ENCODE peak calls at places on chromosomes 13 and 19, in five cellular contexts. C, J, F, I and B are unnamed samples.

GRCh38 chr19:16374436-16374835 is 49.8 kb downstream of the KLF2 start:
- DNase-seq in C (no peak), J (no peak), F (no peak), I (no peak), B (no peak)

GRCh38 chr13:109610517-109610916 is 175.9 kb downstream of the IRS2 start:
- DNase-seq in C (no peak), J (no peak), F (peak; percentile 24), I (no peak), B (peak; percentile 22)

GRCh38 chr19:18644144-18645034 is 7.6 kb downstream of the KLHL26 start:
- DNase-seq in C (no peak), J (no peak), F (no peak), I (no peak), B (no peak)

GRCh38 chr13:21583496-21583895 is 20.5 kb downstream of the MICU2 start:
- DNase-seq in C (no peak), J (no peak), F (peak; percentile 82), I (no peak), B (peak; percentile 67)

GRCh38 chr19:11296264-11296663 is 304 bp downstream of the TSPAN16 start:
- DNase-seq in C (no peak), J (no peak), F (no peak), I (no peak), B (peak; percentile 21)

GRCh38 chr19:9943744-9944143 is 7.4 kb upstream of the OLFM2 start:
- DNase-seq in C (no peak), J (no peak), F (no peak), I (no peak), B (no peak)

GRCh38 chr13:100306444-100306999 is 217.6 kb downstream of the PCCA start:
- DNase-seq in C (no peak), J (no peak), F (no peak), I (no peak), B (no peak)

GRCh38 chr13:41352935-41353801 is 42.1 kb downstream of the NAA16 start:
- DNase-seq in C (no peak), J (no peak), F (peak; percentile 60), I (peak; percentile 5), B (peak; percentile 58)

GRCh38 chr13:79548886-79549285 is 67.9 kb downstream of the NDFIP2 start:
- DNase-seq in C (no peak), J (no peak), F (no peak), I (no peak), B (peak; percentile 21)

GRCh38 chr19:14081797-14082674 is 3.5 kb downstream of the C19orf67 start:
- DNase-seq in C (no peak), J (no peak), F (no peak), I (no peak), B (peak; percentile 38)

GRCh38 chr19:56083668-56084067 is 37.4 kb downstream of the ZNF787 start:
- DNase-seq in C (no peak), J (no peak), F (no peak), I (no peak), B (no peak)

GRCh38 chr13:50894042-50894441 is 15.5 kb upstream of the RNASEH2B start:
- DNase-seq in C (no peak), J (no peak), F (no peak), I (no peak), B (no peak)

GRCh38 chr19:22605275-22606211 is 28.6 kb upstream of the ZNF492 start:
- DNase-seq in C (no peak), J (peak; percentile 76), F (no peak), I (no peak), B (no peak)

GRCh38 chr19:12859546-12859945 is 21.2 kb downstream of the MAST1 start:
- DNase-seq in C (no peak), J (no peak), F (no peak), I (no peak), B (no peak)

GRCh38 chr13:40330950-40331349 is 335.5 kb downstream of the FOXO1 start:
- DNase-seq in C (no peak), J (no peak), F (no peak), I (no peak), B (no peak)

GRCh38 chr13:80038371-80038770 is 302.6 kb downstream of the SPRY2 start:
- DNase-seq in C (no peak), J (no peak), F (no peak), I (no peak), B (no peak)

GRCh38 chr13:111413407-111414187 is 93.2 kb downstream of the TEX29 start:
- DNase-seq in C (no peak), J (no peak), F (no peak), I (no peak), B (no peak)

GRCh38 chr13:94033830-94034642 is 445.4 kb downstream of the DCT start:
- DNase-seq in C (no peak), J (no peak), F (no peak), I (no peak), B (no peak)

GRCh38 chr13:22740264-22740663 is 440.5 kb upstream of the SGCG start:
- DNase-seq in C (peak; percentile 0), J (no peak), F (no peak), I (no peak), B (no peak)

GRCh38 chr13:111177803-111178389 is 62.8 kb downstream of the ARHGEF7 start:
- DNase-seq in C (no peak), J (peak; percentile 10), F (peak; percentile 67), I (no peak), B (peak; percentile 82)

GRCh38 chr19:18948075-18948975 is 7.3 kb upstream of the HOMER3 start:
- DNase-seq in C (no peak), J (no peak), F (no peak), I (no peak), B (no peak)

GRCh38 chr13:21675095-21676007 is 4.5 kb downstream of the FGF9 start:
- DNase-seq in C (peak; percentile 31), J (no peak), F (no peak), I (no peak), B (no peak)